ENCODE peak calls at places on chromosomes 4 and X, in six cellular contexts. One of them, this sample, is unnamed.

GRCh38 chr4:109350121-109350520 is 47.7 kb upstream of the COL25A1 start:
- DNase-seq in upper lobe of right lung: no peak
- DNase-seq in epithelial cell of esophagus: no peak
- DNase-seq in glutamatergic neuron: no peak
- DNase-seq in BJ: no peak
- DNase-seq in AG09319: no peak
- DNase-seq in this sample: no peak

GRCh38 chr4:24054910-24055309 is 165.1 kb upstream of the PPARGC1A start:
- DNase-seq in epithelial cell of esophagus: no peak
- DNase-seq in upper lobe of right lung: no peak
- DNase-seq in BJ: no peak
- DNase-seq in glutamatergic neuron: no peak
- DNase-seq in AG09319: no peak
- DNase-seq in this sample: no peak

GRCh38 chr4:21946858-21947257 is 1.7 kb downstream of the KCNIP4 start:
- DNase-seq in AG09319: no peak
- DNase-seq in upper lobe of right lung: no peak
- DNase-seq in glutamatergic neuron: no peak
- DNase-seq in epithelial cell of esophagus: no peak
- DNase-seq in BJ: no peak
- DNase-seq in this sample: no peak

GRCh38 chrX:140710710-140711109 is 1.2 kb downstream of the LINC00632 start:
- DNase-seq in epithelial cell of esophagus: no peak
- DNase-seq in glutamatergic neuron: no peak
- DNase-seq in BJ: no peak
- DNase-seq in upper lobe of right lung: no peak
- DNase-seq in AG09319: no peak
- DNase-seq in this sample: no peak

GRCh38 chrX:25754399-25754798 is 383.7 kb upstream of the MAGEB18 start:
- DNase-seq in glutamatergic neuron: no peak
- DNase-seq in BJ: no peak
- DNase-seq in epithelial cell of esophagus: no peak
- DNase-seq in AG09319: no peak
- DNase-seq in upper lobe of right lung: no peak
- DNase-seq in this sample: no peak

GRCh38 chr4:118950929-118951570 is 62.4 kb downstream of the SYNPO2 start:
- DNase-seq in epithelial cell of esophagus: no peak
- DNase-seq in BJ: no peak
- DNase-seq in AG09319: no peak
- DNase-seq in upper lobe of right lung: no peak
- DNase-seq in glutamatergic neuron: no peak
- DNase-seq in this sample: no peak

GRCh38 chr4:88295656-88296055 is 11.3 kb upstream of the PPM1K start:
- DNase-seq in AG09319: no peak
- DNase-seq in epithelial cell of esophagus: no peak
- DNase-seq in BJ: no peak
- DNase-seq in glutamatergic neuron: no peak
- DNase-seq in upper lobe of right lung: no peak
- DNase-seq in this sample: no peak

GRCh38 chr4:24471623-24472510 is 112.5 kb downstream of the DHX15 start:
- DNase-seq in AG09319: no peak
- DNase-seq in BJ: no peak
- DNase-seq in glutamatergic neuron: peak; percentile 47
- DNase-seq in upper lobe of right lung: no peak
- DNase-seq in epithelial cell of esophagus: peak; percentile 4
- DNase-seq in this sample: no peak

GRCh38 chr4:88225216-88226107 is 58.9 kb downstream of the PPM1K start:
- DNase-seq in epithelial cell of esophagus: no peak
- DNase-seq in AG09319: no peak
- DNase-seq in glutamatergic neuron: no peak
- DNase-seq in upper lobe of right lung: no peak
- DNase-seq in BJ: no peak
- DNase-seq in this sample: no peak

GRCh38 chrX:70445197-70445656 is 592 bp downstream of the DLG3 start:
- DNase-seq in AG09319: no peak
- DNase-seq in BJ: no peak
- DNase-seq in upper lobe of right lung: no peak
- DNase-seq in epithelial cell of esophagus: no peak
- DNase-seq in glutamatergic neuron: no peak
- DNase-seq in this sample: no peak

GRCh38 chr4:24573582-24573981 is 10.8 kb downstream of the DHX15 start:
- DNase-seq in AG09319: no peak
- DNase-seq in glutamatergic neuron: no peak
- DNase-seq in epithelial cell of esophagus: no peak
- DNase-seq in BJ: no peak
- DNase-seq in upper lobe of right lung: no peak
- DNase-seq in this sample: no peak

GRCh38 chr4:8538703-8539567 is 41.3 kb upstream of the GPR78 start:
- DNase-seq in BJ: no peak
- DNase-seq in epithelial cell of esophagus: peak; percentile 79
- DNase-seq in glutamatergic neuron: no peak
- DNase-seq in AG09319: no peak
- DNase-seq in upper lobe of right lung: peak; percentile 53
- DNase-seq in this sample: peak; percentile 82

GRCh38 chrX:135477576-135477975 is 42.9 kb upstream of the INTS6L start:
- DNase-seq in AG09319: peak; percentile 15
- DNase-seq in epithelial cell of esophagus: peak; percentile 77
- DNase-seq in upper lobe of right lung: peak; percentile 67
- DNase-seq in glutamatergic neuron: peak; percentile 26
- DNase-seq in BJ: no peak
- DNase-seq in this sample: peak; percentile 52

GRCh38 chr4:145320269-145320668 is 139.9 kb upstream of the OTUD4 start:
- DNase-seq in upper lobe of right lung: no peak
- DNase-seq in glutamatergic neuron: no peak
- DNase-seq in AG09319: no peak
- DNase-seq in BJ: peak; percentile 15
- DNase-seq in epithelial cell of esophagus: no peak
- DNase-seq in this sample: no peak

GRCh38 chrX:105190252-105190853 is 30.1 kb downstream of the TEX13A start:
- DNase-seq in epithelial cell of esophagus: peak; percentile 29
- DNase-seq in glutamatergic neuron: no peak
- DNase-seq in AG09319: no peak
- DNase-seq in BJ: no peak
- DNase-seq in upper lobe of right lung: no peak
- DNase-seq in this sample: peak; percentile 10

DNA sequence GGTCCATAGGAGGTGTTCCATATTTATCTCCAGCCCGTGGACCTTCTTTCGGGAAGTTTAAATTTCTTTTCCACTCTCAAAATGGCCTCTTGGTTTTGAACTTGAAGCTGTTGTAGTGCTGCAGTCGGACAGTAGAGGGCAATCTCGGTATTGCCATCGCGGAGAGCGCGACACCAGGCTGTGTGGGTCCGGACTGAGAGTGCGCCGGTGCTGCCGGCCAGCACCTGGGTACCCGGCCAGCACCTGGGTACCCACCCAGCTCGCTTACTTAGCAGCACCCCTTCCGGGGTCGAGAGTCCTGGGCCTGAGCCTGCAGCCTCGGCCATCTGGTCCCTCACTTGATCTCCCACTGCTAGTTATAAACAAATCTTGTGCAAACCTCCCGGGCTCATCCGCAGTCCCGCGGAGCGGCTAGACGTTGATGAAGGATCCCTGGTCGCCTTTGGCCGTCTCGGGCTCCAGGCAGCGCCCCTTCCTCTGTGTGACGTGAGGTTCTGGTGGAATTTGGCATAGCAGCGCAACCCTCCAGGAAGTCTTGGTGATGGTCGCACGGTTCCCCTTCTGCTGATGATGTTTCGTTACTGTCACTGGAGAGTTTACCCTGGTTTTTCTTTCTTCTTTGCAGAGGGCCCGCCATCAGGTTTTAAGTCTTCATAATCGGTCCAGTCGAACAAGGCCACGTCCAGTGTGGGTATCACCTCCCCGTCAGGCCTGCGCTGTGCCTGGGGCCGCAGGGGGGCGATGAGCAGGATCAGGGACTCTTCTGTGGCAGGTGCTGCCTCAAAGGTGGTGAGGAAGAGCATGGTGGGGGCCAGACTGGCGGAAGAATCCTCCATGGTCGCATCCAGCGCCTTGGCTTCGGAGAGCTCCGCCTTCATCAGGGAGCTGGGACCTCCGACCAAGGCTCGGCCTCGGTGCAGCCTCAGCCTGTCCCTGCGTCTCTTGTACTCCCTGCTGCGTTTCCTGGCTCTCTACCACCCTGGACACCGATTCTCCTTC is 17.8 kb downstream of the FAM9A start:
- DNase-seq in epithelial cell of esophagus: peak; percentile 39
- DNase-seq in upper lobe of right lung: no peak
- DNase-seq in glutamatergic neuron: peak; percentile 23
- DNase-seq in BJ: no peak
- DNase-seq in AG09319: no peak
- DNase-seq in this sample: no peak
- TF ChIP-seq CTCF in epithelial cell of esophagus: peak; percentile 53
- TF ChIP-seq CTCF in upper lobe of right lung: peak; percentile 39
- TF ChIP-seq CTCF in glutamatergic neuron: no peak
- TF ChIP-seq CTCF in BJ: peak; percentile 34
- TF ChIP-seq CTCF in AG09319: peak; percentile 43
- TF ChIP-seq CTCF in this sample: peak; percentile 55

GRCh38 chr4:97984545-97985131 is 158.6 kb downstream of the STPG2 start:
- DNase-seq in BJ: no peak
- DNase-seq in epithelial cell of esophagus: peak; percentile 17
- DNase-seq in glutamatergic neuron: peak; percentile 41
- DNase-seq in AG09319: no peak
- DNase-seq in upper lobe of right lung: no peak
- DNase-seq in this sample: no peak

GRCh38 chr4:97990409-97990808 is 152.9 kb downstream of the STPG2 start:
- DNase-seq in glutamatergic neuron: no peak
- DNase-seq in BJ: no peak
- DNase-seq in AG09319: no peak
- DNase-seq in upper lobe of right lung: no peak
- DNase-seq in epithelial cell of esophagus: no peak
- DNase-seq in this sample: no peak

GRCh38 chr4:97987019-97987648 is 156.1 kb downstream of the STPG2 start:
- DNase-seq in BJ: no peak
- DNase-seq in upper lobe of right lung: no peak
- DNase-seq in glutamatergic neuron: no peak
- DNase-seq in AG09319: no peak
- DNase-seq in epithelial cell of esophagus: peak; percentile 69
- DNase-seq in this sample: peak; percentile 8
- TF ChIP-seq CTCF in BJ: no peak
- TF ChIP-seq CTCF in upper lobe of right lung: peak; percentile 30
- TF ChIP-seq CTCF in glutamatergic neuron: peak; percentile 47
- TF ChIP-seq CTCF in AG09319: no peak
- TF ChIP-seq CTCF in epithelial cell of esophagus: peak; percentile 67
- TF ChIP-seq CTCF in this sample: peak; percentile 62

DNA sequence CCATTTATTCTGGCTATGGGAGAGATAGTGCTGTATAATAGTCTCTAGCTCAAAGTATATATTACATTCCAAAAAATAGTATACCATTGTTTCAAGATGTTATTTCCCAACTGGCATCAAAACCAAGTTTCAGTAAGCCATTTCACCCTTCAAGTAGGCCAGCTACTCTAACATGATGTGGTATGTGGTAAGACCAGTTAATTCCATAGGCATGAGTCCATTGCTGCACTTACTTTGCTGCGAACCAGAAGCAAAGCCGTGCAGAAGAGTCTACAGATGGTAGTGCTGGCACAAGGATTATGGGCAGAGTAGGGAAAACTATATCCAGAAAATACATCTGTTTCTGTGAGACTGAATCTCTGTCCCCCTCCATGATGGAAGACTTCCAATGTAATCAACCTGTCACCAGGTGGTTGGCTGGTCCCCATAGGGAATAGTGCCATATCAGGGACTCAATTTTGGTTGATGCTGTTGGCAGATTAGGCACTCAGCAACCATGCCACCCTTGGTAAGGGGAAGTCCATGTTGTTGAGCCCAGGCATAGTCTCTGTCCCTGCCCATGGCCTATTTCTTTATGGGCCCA is 49.8 kb upstream of the HSD17B10 start:
- DNase-seq in AG09319: no peak
- DNase-seq in epithelial cell of esophagus: peak; percentile 71
- DNase-seq in glutamatergic neuron: no peak
- DNase-seq in BJ: no peak
- DNase-seq in upper lobe of right lung: no peak
- DNase-seq in this sample: peak; percentile 8
- TF ChIP-seq CTCF in AG09319: no peak
- TF ChIP-seq CTCF in epithelial cell of esophagus: no peak
- TF ChIP-seq CTCF in glutamatergic neuron: no peak
- TF ChIP-seq CTCF in BJ: no peak
- TF ChIP-seq CTCF in upper lobe of right lung: no peak
- TF ChIP-seq CTCF in this sample: no peak

DNA sequence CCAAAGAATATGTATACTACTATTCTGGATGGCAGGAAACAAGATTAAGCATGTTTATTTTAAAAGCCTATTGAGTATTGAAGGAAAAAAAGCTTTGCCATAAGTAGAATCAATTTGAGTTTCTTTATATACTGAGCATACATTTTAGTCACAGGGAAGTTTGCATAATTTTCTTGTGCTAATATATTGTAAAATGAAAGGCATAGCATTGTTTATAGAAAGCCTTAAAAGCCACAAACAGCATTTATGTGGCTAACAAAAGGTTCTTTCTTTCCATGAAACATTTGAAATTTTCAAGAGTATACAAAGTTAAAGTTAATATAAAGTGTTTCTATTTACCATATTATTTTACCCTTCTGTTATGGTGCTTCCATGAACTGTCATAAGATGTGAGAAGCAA is 1133.8 kb upstream of the PCDH10 start:
- DNase-seq in glutamatergic neuron: no peak
- DNase-seq in epithelial cell of esophagus: no peak
- DNase-seq in upper lobe of right lung: no peak
- DNase-seq in AG09319: no peak
- DNase-seq in BJ: no peak
- DNase-seq in this sample: no peak
- TF ChIP-seq CTCF in glutamatergic neuron: no peak
- TF ChIP-seq CTCF in epithelial cell of esophagus: no peak
- TF ChIP-seq CTCF in upper lobe of right lung: no peak
- TF ChIP-seq CTCF in AG09319: no peak
- TF ChIP-seq CTCF in BJ: no peak
- TF ChIP-seq CTCF in this sample: no peak

GRCh38 chrX:12401252-12401651 is 263.0 kb downstream of the FRMPD4 start:
- DNase-seq in AG09319: no peak
- DNase-seq in upper lobe of right lung: no peak
- DNase-seq in epithelial cell of esophagus: no peak
- DNase-seq in glutamatergic neuron: no peak
- DNase-seq in BJ: no peak
- DNase-seq in this sample: no peak
- TF ChIP-seq CTCF in AG09319: no peak
- TF ChIP-seq CTCF in upper lobe of right lung: no peak
- TF ChIP-seq CTCF in epithelial cell of esophagus: no peak
- TF ChIP-seq CTCF in glutamatergic neuron: no peak
- TF ChIP-seq CTCF in BJ: no peak
- TF ChIP-seq CTCF in this sample: no peak